ENCODE peak calls at places on chromosomes 16 and 17, in seven cellular contexts. G, W, D, C, J, N and Z are unnamed samples.

GRCh38 chr17:58968662-58969061 is 138.0 kb downstream of the TRIM37 start:
- DNase-seq in G (no peak), J (no peak), C (no peak), D (no peak), N (no peak), W (no peak), Z (no peak)

GRCh38 chr17:68498479-68499326 is 13.5 kb upstream of the PRKAR1A start:
- DNase-seq in C (no peak), W (no peak), N (no peak), D (no peak), G (no peak), J (no peak), Z (no peak)

GRCh38 chr17:12977008-12977751 is 40.6 kb downstream of the ELAC2 start:
- DNase-seq in N (no peak), J (no peak), D (no peak), W (no peak), G (no peak), C (peak; percentile 15), Z (no peak)

GRCh38 chr16:9542165-9542755 is 450.8 kb downstream of the HAPSTR1 start:
- DNase-seq in J (no peak), G (no peak), W (no peak), N (no peak), C (no peak), D (no peak), Z (no peak)

GRCh38 chr17:79388556-79389295 is 222.1 kb downstream of the RBFOX3 start:
- DNase-seq in J (peak; percentile 15), G (peak; percentile 81), W (peak; percentile 14), C (peak; percentile 29), D (no peak), N (no peak), Z (peak; percentile 51)

GRCh38 chr17:45294506-45294905 is 22.3 kb downstream of the MAP3K14 start:
- DNase-seq in W (no peak), N (no peak), J (no peak), C (peak; percentile 51), D (peak; percentile 68), G (peak; percentile 74), Z (no peak)

GRCh38 chr16:72427001-72427785 is 255.2 kb upstream of the PMFBP1 start:
- DNase-seq in G (no peak), C (no peak), N (no peak), W (peak; percentile 21), J (no peak), D (no peak), Z (no peak)

GRCh38 chr17:17700251-17700969 is 19.2 kb downstream of the RAI1 start:
- DNase-seq in C (no peak), N (no peak), G (no peak), J (no peak), D (no peak), W (no peak), Z (no peak)

GRCh38 chr17:34542700-34543336 is 36.6 kb upstream of the TMEM132E start:
- DNase-seq in J (peak; percentile 67), W (no peak), C (no peak), G (peak; percentile 29), N (peak; percentile 3), D (no peak), Z (no peak)

GRCh38 chr16:21156767-21157467 is 1.6 kb upstream of the LDAF1 start:
- DNase-seq in N (no peak), C (peak; percentile 79), W (no peak), J (peak; percentile 17), G (peak; percentile 90), D (peak; percentile 62), Z (peak; percentile 62)

GRCh38 chr17:41799366-41799765 is 12.4 kb downstream of the P3H4 start:
- DNase-seq in W (no peak), C (no peak), G (no peak), N (no peak), D (no peak), J (no peak), Z (no peak)

GRCh38 chr16:86038923-86039310 is 140.0 kb downstream of the IRF8 start:
- DNase-seq in N (no peak), C (no peak), W (no peak), G (no peak), D (no peak), J (peak; percentile 53), Z (no peak)

GRCh38 chr16:73057369-73058210 is 9.7 kb upstream of the ZFHX3 start:
- DNase-seq in G (no peak), J (no peak), D (no peak), C (peak; percentile 29), N (no peak), W (no peak), Z (no peak)

GRCh38 chr16:58543685-58544084 is 28.4 kb downstream of the SETD6 start:
- DNase-seq in D (no peak), W (no peak), C (no peak), N (no peak), G (no peak), J (no peak), Z (no peak)

GRCh38 chr16:5504028-5504758 is 406.6 kb upstream of the EEF2KMT start:
- DNase-seq in G (no peak), W (peak; percentile 50), J (no peak), C (no peak), D (peak; percentile 13), N (no peak), Z (peak; percentile 90)

GRCh38 chr17:43840814-43841213 is 6.2 kb upstream of the CD300LG start:
- DNase-seq in G (no peak), C (no peak), J (no peak), W (no peak), N (no peak), D (no peak), Z (no peak)

GRCh38 chr17:73196500-73196899 is 3.6 kb downstream of the COG1 start:
- DNase-seq in G (no peak), D (no peak), N (no peak), J (no peak), W (peak; percentile 10), C (no peak), Z (peak; percentile 67)

GRCh38 chr16:88881090-88881580 is 14.7 kb upstream of the PABPN1L start:
- DNase-seq in N (no peak), W (no peak), C (no peak), D (no peak), J (no peak), G (no peak), Z (no peak)

GRCh38 chr16:24255446-24256352 is at the start of gene CACNG3:
- DNase-seq in N (peak; percentile 6), G (peak; percentile 26), J (peak; percentile 72), W (peak; percentile 38), D (no peak), C (no peak), Z (peak; percentile 64)

GRCh38 chr17:76641501-76641900 is 2.1 kb downstream of the ST6GALNAC1 start:
- DNase-seq in N (no peak), C (no peak), J (no peak), W (no peak), G (no peak), D (no peak), Z (no peak)